ENCODE peak calls at places on chromosomes 6 and 20, in five cellular contexts. R is iPS DF 6.9; G is ovary; C is stimulated activated effector memory CD8-positive, alpha-beta T cell treated with anti-CD3 and anti-CD28 coated beads, Interleukin-12 subunit alpha, Interleukin-12 subunit beta, amount 100 ng/mL, for 72 hours; F is AML-193. N is an unnamed sample.

GRCh38 chr6:24720131-24720603 is 1.2 kb upstream of the C6orf62 start:
- DNase-seq in G (peak; percentile 57), F (peak; percentile 31), R (no peak), C (peak; percentile 68), N (peak; percentile 88)

GRCh38 chr6:72182337-72183246 is 296.2 kb downstream of the RIMS1 start:
- DNase-seq in G (no peak), R (peak; percentile 41), F (no peak), C (no peak), N (peak; percentile 43)

GRCh38 chr20:19074828-19075516 is 137.5 kb upstream of the SLC24A3 start:
- DNase-seq in R (no peak), G (no peak), C (no peak), F (peak; percentile 93), N (no peak)

GRCh38 chr6:132932566-132932965 is 118.2 kb downstream of the RPS12 start:
- DNase-seq in R (no peak), C (no peak), G (no peak), F (no peak), N (no peak)

GRCh38 chr6:47306887-47307286 is 2.8 kb downstream of the TNFRSF21 start:
- DNase-seq in G (no peak), R (no peak), F (no peak), C (no peak), N (no peak)

GRCh38 chr20:10656270-10656669 is 17.5 kb downstream of the JAG1 start:
- DNase-seq in R (no peak), G (no peak), F (no peak), C (no peak), N (no peak)

GRCh38 chr20:40493071-40493470 is 196.0 kb downstream of the MAFB start:
- DNase-seq in R (no peak), F (no peak), G (no peak), C (no peak), N (peak; percentile 92)

GRCh38 chr6:46014511-46015118 is 1.0 kb downstream of the CLIC5 start:
- DNase-seq in G (no peak), F (no peak), C (no peak), R (no peak), N (peak; percentile 61)

GRCh38 chr20:34604980-34605788 is 46.7 kb downstream of the MAP1LC3A start:
- DNase-seq in R (no peak), G (no peak), C (no peak), F (no peak), N (no peak)

GRCh38 chr6:2266031-2266430 is 20.6 kb upstream of the GMDS start:
- DNase-seq in C (no peak), G (no peak), R (no peak), F (no peak), N (no peak)

GRCh38 chr20:51121272-51121671 is 98.4 kb upstream of the KCNG1 start:
- DNase-seq in F (no peak), C (no peak), G (peak; percentile 76), R (no peak), N (no peak)

GRCh38 chr6:48765352-48765961 is 654.5 kb upstream of the PTCHD4 start:
- DNase-seq in R (peak; percentile 29), C (no peak), F (peak; percentile 40), G (no peak), N (no peak)

GRCh38 chr20:4951299-4951698 is 50.0 kb downstream of the SLC23A2 start:
- DNase-seq in G (peak; percentile 38), C (no peak), R (no peak), F (no peak), N (peak; percentile 24)

GRCh38 chr20:51318058-51318960 is 224.2 kb downstream of the NFATC2 start:
- DNase-seq in C (peak; percentile 50), R (peak; percentile 72), F (no peak), G (no peak), N (peak; percentile 60)

GRCh38 chr6:74128536-74128935 is 432.5 kb downstream of the CD109 start:
- DNase-seq in R (no peak), C (no peak), G (no peak), F (no peak), N (no peak)

GRCh38 chr6:136751478-136751956 is 40.8 kb downstream of the MAP3K5 start:
- DNase-seq in F (peak; percentile 88), C (no peak), G (no peak), R (no peak), N (no peak)

GRCh38 chr6:98787401-98787800 is 47.0 kb upstream of the POU3F2 start:
- DNase-seq in C (no peak), R (no peak), F (no peak), G (no peak), N (no peak)

GRCh38 chr20:15942130-15942529 is 631.1 kb downstream of the KIF16B start:
- DNase-seq in G (no peak), R (no peak), C (no peak), F (no peak), N (no peak)

GRCh38 chr6:22108199-22108598 is 188.6 kb downstream of the PRL start:
- DNase-seq in F (no peak), C (no peak), G (no peak), R (no peak), N (peak; percentile 46)

GRCh38 chr6:26240981-26241770 is 123.8 kb upstream of the BTN3A2 start:
- DNase-seq in G (no peak), F (no peak), C (peak; percentile 41), R (no peak), N (no peak)

N was measured in right cardiac atrium.